ENCODE peak calls at places on chromosomes 5 and 9, in four cellular contexts. T is thyroid gland, U is mesenchymal stem cell, S is substantia nigra. X is an unnamed sample.

GRCh38 chr9:13279284-13280162 is at the start of gene MPDZ:
- DNase-seq in T (peak; percentile 72), U (peak; percentile 81), S (peak; percentile 55), X (no peak)

GRCh38 chr9:18463991-18464390 is 10.0 kb upstream of the ADAMTSL1 start:
- DNase-seq in T (no peak), U (no peak), S (no peak), X (no peak)

GRCh38 chr5:81794246-81794645 is 43.3 kb upstream of the SSBP2 start:
- DNase-seq in T (no peak), U (no peak), S (no peak), X (no peak)

GRCh38 chr5:59813761-59814562 is 79.6 kb downstream of the PDE4D start:
- DNase-seq in T (no peak), U (peak; percentile 82), S (no peak), X (no peak)

GRCh38 chr9:124899845-124900244 is 37.9 kb downstream of the ARPC5L start:
- DNase-seq in T (no peak), U (no peak), S (no peak), X (no peak)

GRCh38 chr5:121867403-121867802 is 15.7 kb downstream of the FTMT start:
- DNase-seq in T (no peak), U (no peak), S (no peak), X (no peak)

GRCh38 chr9:12783767-12784460 is 9.1 kb downstream of the LURAP1L start:
- DNase-seq in T (no peak), U (no peak), S (no peak), X (no peak)

GRCh38 chr9:34771023-34771422 is 61.1 kb upstream of the CCL21 start:
- DNase-seq in T (no peak), U (peak; percentile 20), S (no peak), X (no peak)

GRCh38 chr9:120440791-120441190 is 139.2 kb downstream of the CDK5RAP2 start:
- DNase-seq in T (no peak), U (no peak), S (no peak), X (no peak)

GRCh38 chr5:38463634-38464521 is 92.6 kb downstream of the LIFR start:
- DNase-seq in T (no peak), U (peak; percentile 95), S (no peak), X (no peak)

GRCh38 chr5:38465045-38465444 is 91.4 kb downstream of the LIFR start:
- DNase-seq in T (no peak), U (no peak), S (no peak), X (no peak)

GRCh38 chr5:38466444-38467189 is 89.8 kb downstream of the LIFR start:
- DNase-seq in T (peak; percentile 34), U (no peak), S (peak; percentile 46), X (peak; percentile 68)

GRCh38 chr5:38465702-38466443 is 90.6 kb downstream of the LIFR start:
- DNase-seq in T (no peak), U (no peak), S (no peak), X (no peak)

DNA sequence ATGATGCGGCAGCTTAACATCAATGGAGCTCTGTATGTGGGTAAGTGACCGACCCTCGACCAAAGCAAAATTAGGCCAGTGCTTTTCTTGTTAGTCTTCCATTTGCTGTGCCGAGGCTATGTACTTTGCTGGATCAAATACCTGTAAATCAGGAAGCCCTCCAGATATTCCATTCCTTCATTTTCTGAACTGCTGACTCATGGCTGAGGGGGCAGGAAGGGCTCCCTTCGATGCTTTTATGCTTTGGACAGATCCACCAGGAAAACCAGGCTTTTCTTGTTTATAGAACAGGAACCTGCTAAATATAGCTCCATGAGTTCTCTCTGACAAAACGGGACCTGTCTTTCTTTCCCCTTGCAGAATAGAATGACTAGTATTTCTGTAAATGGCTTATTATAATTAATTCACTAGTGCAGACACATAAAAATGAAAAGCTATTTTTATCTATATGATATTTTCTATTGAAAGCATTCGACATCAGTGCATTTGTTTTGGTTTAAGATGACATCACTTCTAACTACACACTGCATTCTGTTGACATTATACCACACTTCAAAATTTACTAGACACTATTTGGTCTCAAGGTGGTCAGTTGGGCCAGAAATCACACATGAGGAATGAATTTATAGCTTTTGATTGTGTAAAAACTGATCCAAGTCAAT is 93.3 kb downstream of the LIFR start:
- DNase-seq in T (no peak), U (peak; percentile 86), S (no peak), X (no peak)
- H3K27ac ChIP-seq in T (peak overlapping the region; percentile 20), U (peak overlapping the region; percentile 81), S (no peak overlapping the region), X (no peak overlapping the region)

GRCh38 chr5:80243567-80243966 is 12.3 kb downstream of the SERINC5 start:
- DNase-seq in T (no peak), U (no peak), S (no peak), X (no peak)

GRCh38 chr5:80249876-80250275 is 6.0 kb downstream of the SERINC5 start:
- DNase-seq in T (no peak), U (peak; percentile 11), S (no peak), X (no peak)

GRCh38 chr5:80248378-80248777 is 7.5 kb downstream of the SERINC5 start:
- DNase-seq in T (no peak), U (no peak), S (no peak), X (no peak)

GRCh38 chr5:80245986-80246781 is 9.7 kb downstream of the SERINC5 start:
- DNase-seq in T (no peak), U (peak; percentile 64), S (no peak), X (no peak)

DNA sequence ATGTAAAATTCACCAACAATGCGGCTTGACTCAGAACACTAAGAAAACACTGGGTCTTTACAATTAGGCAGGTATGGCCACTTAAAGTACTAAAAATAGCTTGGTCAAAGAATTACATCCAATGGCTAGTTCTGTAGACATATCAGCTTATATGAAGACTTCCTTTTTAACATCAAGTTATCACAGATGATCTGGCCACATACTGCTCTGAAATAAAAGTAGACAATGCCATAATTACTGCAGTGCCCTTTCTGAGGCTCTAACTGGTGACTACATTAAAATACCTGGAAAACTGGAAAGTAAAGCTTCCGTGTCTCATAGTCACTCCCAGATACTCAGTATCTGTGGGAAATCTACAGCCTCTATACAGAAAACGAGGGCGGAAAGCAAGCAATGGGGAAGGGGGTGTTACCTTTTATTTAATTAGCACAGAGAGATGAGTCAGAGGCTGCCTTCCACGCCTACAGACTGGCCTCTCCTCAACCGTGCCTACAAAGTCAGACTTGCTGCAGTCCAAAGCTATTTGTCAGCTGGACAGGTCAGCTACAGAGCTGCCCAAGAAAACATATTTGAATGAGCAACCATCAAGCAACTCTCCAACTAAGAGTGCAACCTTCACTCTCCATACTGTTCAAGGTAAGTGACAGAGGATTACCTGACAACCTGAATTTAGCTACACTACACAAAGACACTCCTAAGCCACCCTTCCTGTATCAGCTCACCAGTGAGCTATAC is 8.7 kb downstream of the SERINC5 start:
- DNase-seq in T (peak; percentile 50), U (peak; percentile 89), S (no peak), X (peak; percentile 45)
- H3K27ac ChIP-seq in T (no peak overlapping the region), U (peak overlapping the region; percentile 69), S (peak overlapping the region; percentile 32), X (peak overlapping the region; percentile 18)

GRCh38 chr5:102781786-102782185 is 26.7 kb downstream of the PAM start:
- DNase-seq in T (no peak), U (no peak), S (no peak), X (no peak)
- H3K27ac ChIP-seq in T (no peak overlapping the region), U (no peak overlapping the region), S (no peak overlapping the region), X (no peak overlapping the region)

GRCh38 chr5:177502886-177503285 is 5.5 kb upstream of the PDLIM7 start:
- DNase-seq in T (no peak), U (no peak), S (no peak), X (no peak)

GRCh38 chr5:177503351-177504085 is 6.1 kb downstream of the DOK3 start:
- DNase-seq in T (no peak), U (no peak), S (no peak), X (no peak)

GRCh38 chr5:177501874-177502678 is 4.7 kb upstream of the PDLIM7 start:
- DNase-seq in T (no peak), U (no peak), S (no peak), X (no peak)

GRCh38 chr5:177499842-177500241 is 2.4 kb upstream of the PDLIM7 start:
- DNase-seq in T (no peak), U (no peak), S (no peak), X (no peak)

GRCh38 chr5:177500685-177501522 is 3.5 kb upstream of the PDLIM7 start:
- DNase-seq in T (peak; percentile 91), U (peak; percentile 88), S (peak; percentile 93), X (peak; percentile 58)
- H3K27ac ChIP-seq in T (no peak overlapping the region), U (peak overlapping the region; percentile 22), S (no peak overlapping the region), X (peak overlapping the region; percentile 39)

GRCh38 chr9:70561805-70562395 is 147.4 kb upstream of the KLF9 start:
- DNase-seq in T (no peak), U (peak; percentile 78), S (no peak), X (no peak)
- H3K27ac ChIP-seq in T (peak overlapping the region; percentile 61), U (no peak overlapping the region), S (no peak overlapping the region), X (no peak overlapping the region)

GRCh38 chr9:99298660-99299059 is 76.6 kb downstream of the SEC61B start:
- DNase-seq in T (no peak), U (no peak), S (no peak), X (no peak)
- H3K27ac ChIP-seq in T (no peak overlapping the region), U (no peak overlapping the region), S (no peak overlapping the region), X (no peak overlapping the region)